ENCODE peak calls at places on chromosomes 1 and 21, in eight cellular contexts. K is sigmoid colon, I is IMR-90, C is stomach, J is ovary, A is tibial nerve, M is adrenal gland, U is transverse colon. Q is an unnamed sample.

GRCh38 chr1:22259581-22260282 is 116.8 kb upstream of the WNT4 start:
- DNase-seq in K (no peak), I (peak; percentile 32), C (peak; percentile 67), J (peak; percentile 71), A (no peak), M (no peak), U (peak; percentile 64), Q (no peak)

GRCh38 chr1:116763116-116763786 is 9.0 kb downstream of the CD2 start:
- DNase-seq in K (no peak), I (no peak), C (no peak), J (no peak), A (no peak), M (no peak), U (no peak), Q (peak; percentile 25)

GRCh38 chr1:220906561-220907334 is 27.5 kb downstream of the HLX start:
- DNase-seq in K (no peak), I (peak; percentile 21), C (no peak), J (no peak), A (no peak), M (no peak), U (no peak), Q (no peak)

GRCh38 chr1:112700290-112701226 is 6.4 kb downstream of the RHOC start:
- DNase-seq in K (peak; percentile 99), I (peak; percentile 95), C (peak; percentile 93), J (peak; percentile 100), A (peak; percentile 98), M (peak; percentile 96), U (peak; percentile 95), Q (peak; percentile 98)

GRCh38 chr1:84582802-84583587 is 8.8 kb upstream of the CTBS start:
- DNase-seq in K (no peak), I (no peak), C (no peak), J (no peak), A (no peak), M (no peak), U (no peak), Q (no peak)

GRCh38 chr1:207352560-207352959 is 31.1 kb downstream of the CD55 start:
- DNase-seq in K (no peak), I (no peak), C (no peak), J (no peak), A (no peak), M (no peak), U (no peak), Q (no peak)

GRCh38 chr1:152458384-152459185 is 44.5 kb upstream of the CRNN start:
- DNase-seq in K (peak; percentile 85), I (peak; percentile 65), C (peak; percentile 84), J (peak; percentile 29), A (peak; percentile 80), M (peak; percentile 66), U (peak; percentile 84), Q (peak; percentile 67)

GRCh38 chr1:26666855-26667254 is 29.0 kb upstream of the ARID1A start:
- DNase-seq in K (no peak), I (peak; percentile 62), C (no peak), J (no peak), A (no peak), M (no peak), U (no peak), Q (no peak)

GRCh38 chr1:193418745-193419058 is 232.3 kb upstream of the B3GALT2 start:
- DNase-seq in K (no peak), I (no peak), C (no peak), J (no peak), A (no peak), M (no peak), U (no peak), Q (no peak)

GRCh38 chr21:35738342-35738961 is 321.9 kb downstream of the SETD4 start:
- DNase-seq in K (no peak), I (peak; percentile 4), C (no peak), J (peak; percentile 12), A (no peak), M (no peak), U (no peak), Q (no peak)

GRCh38 chr1:151549199-151549598 is 9.1 kb downstream of the TUFT1 start:
- DNase-seq in K (no peak), I (no peak), C (no peak), J (no peak), A (no peak), M (no peak), U (no peak), Q (no peak)

GRCh38 chr1:53783056-53783455 is 44.1 kb upstream of the GLIS1 start:
- DNase-seq in K (no peak), I (peak; percentile 52), C (no peak), J (no peak), A (no peak), M (no peak), U (no peak), Q (no peak)

GRCh38 chr1:157136133-157136532 is 2.1 kb downstream of the ETV3 start:
- DNase-seq in K (no peak), I (no peak), C (no peak), J (no peak), A (no peak), M (no peak), U (no peak), Q (no peak)

GRCh38 chr21:42491328-42491727 is 4.7 kb downstream of the RSPH1 start:
- DNase-seq in K (no peak), I (no peak), C (no peak), J (no peak), A (no peak), M (no peak), U (no peak), Q (no peak)

GRCh38 chr1:8070381-8070811 is 44.3 kb upstream of the ERRFI1 start:
- DNase-seq in K (no peak), I (no peak), C (peak; percentile 73), J (no peak), A (no peak), M (no peak), U (no peak), Q (no peak)

GRCh38 chr1:89965203-89965900 is 29.6 kb upstream of the ZNF326 start:
- DNase-seq in K (no peak), I (no peak), C (no peak), J (no peak), A (no peak), M (no peak), U (no peak), Q (no peak)

GRCh38 chr21:15063821-15064575 is 802 bp downstream of the NRIP1 start:
- DNase-seq in K (peak; percentile 73), I (no peak), C (peak; percentile 65), J (no peak), A (peak; percentile 22), M (peak; percentile 51), U (peak; percentile 41), Q (peak; percentile 43)

GRCh38 chr1:161172776-161173376 is 4.4 kb downstream of the B4GALT3 start:
- DNase-seq in K (no peak), I (peak; percentile 97), C (no peak), J (no peak), A (no peak), M (peak; percentile 65), U (no peak), Q (no peak)

GRCh38 chr1:94579876-94580294 is 38.3 kb upstream of the F3 start:
- DNase-seq in K (no peak), I (peak; percentile 98), C (no peak), J (no peak), A (no peak), M (no peak), U (no peak), Q (no peak)
- TF ChIP-seq POLR2A in K (no peak), I (no peak), C (no peak), J (no peak), A (no peak), M (no peak), U (no peak), Q (no peak)

DNA sequence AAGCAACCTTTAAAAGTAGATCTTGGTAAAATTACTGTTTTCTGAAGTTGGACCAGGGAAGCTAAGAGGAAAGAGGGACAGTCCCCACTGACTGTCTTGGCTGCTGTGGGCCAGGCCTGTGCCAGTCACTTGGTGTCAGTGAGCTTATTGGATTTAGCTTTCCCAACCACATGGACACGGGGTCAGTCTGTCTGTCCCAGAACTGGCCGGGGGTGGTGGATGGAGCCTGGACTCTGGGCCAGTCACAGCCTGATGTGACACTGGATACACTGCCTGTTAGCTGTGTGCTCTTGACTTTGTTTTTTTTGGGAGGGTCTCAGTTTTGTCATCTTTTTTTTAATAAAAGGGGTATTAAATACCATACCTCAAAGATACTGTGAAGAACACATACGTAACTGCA is 96.7 kb downstream of the GALNT2 start:
- DNase-seq in K (peak; percentile 63), I (no peak), C (no peak), J (no peak), A (no peak), M (no peak), U (no peak), Q (no peak)
- TF ChIP-seq POLR2A in K (no peak), I (no peak), C (no peak), J (no peak), A (no peak), M (no peak), U (no peak), Q (no peak)

GRCh38 chr1:63886348-63886747 is 112.5 kb downstream of the ROR1 start:
- DNase-seq in K (no peak), I (no peak), C (no peak), J (no peak), A (no peak), M (no peak), U (no peak), Q (no peak)
- TF ChIP-seq POLR2A in K (no peak), I (no peak), C (no peak), J (no peak), A (no peak), M (no peak), U (no peak), Q (no peak)

GRCh38 chr1:111619635-111620411 is at the start of gene RAP1A:
- DNase-seq in K (peak; percentile 98), I (peak; percentile 88), C (peak; percentile 97), J (peak; percentile 94), A (peak; percentile 96), M (peak; percentile 94), U (peak; percentile 98), Q (peak; percentile 95)

GRCh38 chr1:111622166-111622565 is 2.6 kb downstream of the RAP1A start:
- DNase-seq in K (no peak), I (no peak), C (no peak), J (no peak), A (no peak), M (no peak), U (no peak), Q (no peak)

GRCh38 chr1:111618953-111619634 is 495 bp upstream of the RAP1A start:
- DNase-seq in K (peak; percentile 66), I (no peak), C (no peak), J (no peak), A (no peak), M (no peak), U (no peak), Q (peak; percentile 23)

GRCh38 chr1:111621050-111621449 is 1.5 kb downstream of the RAP1A start:
- DNase-seq in K (no peak), I (peak; percentile 11), C (no peak), J (no peak), A (no peak), M (no peak), U (no peak), Q (no peak)

DNA sequence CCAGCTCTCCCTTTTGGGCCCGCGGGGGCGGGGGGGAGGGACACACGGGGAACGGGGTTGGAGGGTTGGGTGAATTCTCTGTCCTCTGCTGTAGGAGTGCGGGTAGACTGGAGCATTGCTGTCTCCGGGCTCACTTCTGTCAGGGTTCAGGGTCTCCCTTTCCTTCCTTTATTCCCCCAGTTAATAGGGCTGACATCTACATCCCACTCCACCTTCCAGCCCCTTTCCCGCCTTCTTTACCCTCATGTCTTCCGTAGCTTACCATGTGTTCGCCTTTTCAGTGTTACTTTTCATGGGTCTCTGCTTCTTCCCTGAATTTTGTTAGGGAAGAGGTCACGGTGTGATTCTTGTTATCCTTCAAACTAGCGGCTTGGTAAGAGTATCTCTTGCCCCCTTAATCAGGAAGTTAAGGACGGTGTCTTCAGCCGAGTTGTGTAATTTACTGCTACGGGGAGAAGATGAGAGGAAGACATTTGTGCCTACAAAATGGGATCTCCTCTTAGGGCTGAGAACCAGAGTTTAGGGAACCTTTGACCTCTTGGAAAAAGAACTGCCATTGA is 903 bp downstream of the RAP1A start:
- DNase-seq in K (no peak), I (no peak), C (no peak), J (no peak), A (no peak), M (no peak), U (no peak), Q (no peak)
- TF ChIP-seq POLR2A in K (no peak), I (no peak), C (no peak), J (no peak), A (no peak), M (no peak), U (no peak), Q (no peak)

Q was measured in uterus.